ENCODE peak calls at places on chromosomes 6 and 20, in ten cellular contexts. I is Peyer's patch, H is tibial nerve, R is HepG2, Z is heart left ventricle, U is spleen, J is IMR-90, T is uterus, D is transverse colon, A is NB4. C is an unnamed sample.

GRCh38 chr20:21714297-21715192 is 9.1 kb downstream of the PAX1 start:
- DNase-seq in I (no peak), H (no peak), R (no peak), Z (no peak), U (no peak), J (no peak), T (no peak), D (no peak), A (no peak), C (no peak)

GRCh38 chr6:150547511-150548222 is 52.0 kb upstream of the PLEKHG1 start:
- DNase-seq in I (no peak), H (peak), R (peak), Z (peak), U (no peak), J (no peak), T (no peak), D (no peak), A (no peak), C (no peak)

GRCh38 chr6:111550953-111551352 is 54.7 kb downstream of the TRAF3IP2 start:
- DNase-seq in I (no peak), H (no peak), R (no peak), Z (no peak), U (no peak), J (no peak), T (no peak), D (no peak), A (no peak), C (no peak)

GRCh38 chr6:48917233-48917632 is 545.8 kb downstream of the MMUT start:
- DNase-seq in I (no peak), H (no peak), R (no peak), Z (no peak), U (no peak), J (no peak), T (no peak), D (no peak), A (no peak), C (no peak)

GRCh38 chr20:10047427-10047826 is 12.6 kb downstream of the ANKEF1 start:
- DNase-seq in I (no peak), H (no peak), R (peak), Z (no peak), U (no peak), J (peak), T (no peak), D (no peak), A (peak), C (no peak)

GRCh38 chr6:114218421-114218820 is 124.4 kb downstream of the HS3ST5 start:
- DNase-seq in I (no peak), H (no peak), R (no peak), Z (no peak), U (no peak), J (no peak), T (no peak), D (no peak), A (no peak), C (no peak)

GRCh38 chr6:7734707-7735383 is 8.9 kb downstream of the BMP6 start:
- DNase-seq in I (no peak), H (no peak), R (no peak), Z (peak), U (no peak), J (no peak), T (no peak), D (no peak), A (no peak), C (no peak)

GRCh38 chr6:113560908-113561307 is 296.2 kb upstream of the MARCKS start:
- DNase-seq in I (no peak), H (no peak), R (no peak), Z (no peak), U (no peak), J (peak), T (no peak), D (no peak), A (no peak), C (no peak)

GRCh38 chr20:23061713-23062561 is 12.5 kb upstream of the THBD start:
- DNase-seq in I (no peak), H (no peak), R (peak), Z (peak), U (no peak), J (peak), T (peak), D (peak), A (peak), C (no peak)

GRCh38 chr6:22954749-22955385 is 385.5 kb downstream of the HDGFL1 start:
- DNase-seq in I (no peak), H (no peak), R (peak), Z (no peak), U (no peak), J (peak), T (no peak), D (no peak), A (no peak), C (no peak)

GRCh38 chr20:47350181-47350550 is 6.3 kb downstream of the ZMYND8 start:
- DNase-seq in I (no peak), H (no peak), R (no peak), Z (no peak), U (no peak), J (no peak), T (no peak), D (no peak), A (no peak), C (no peak)

GRCh38 chr6:97401533-97401932 is 118.5 kb upstream of the MMS22L start:
- DNase-seq in I (no peak), H (no peak), R (no peak), Z (no peak), U (no peak), J (peak), T (no peak), D (no peak), A (no peak), C (no peak)

GRCh38 chr20:3068986-3069900 is 2.2 kb upstream of the OXT start:
- DNase-seq in I (no peak), H (no peak), R (peak), Z (no peak), U (peak), J (peak), T (no peak), D (no peak), A (peak), C (no peak)

GRCh38 chr6:109309917-109310316 is 72.3 kb downstream of the CD164 start:
- DNase-seq in I (no peak), H (no peak), R (no peak), Z (no peak), U (no peak), J (no peak), T (no peak), D (no peak), A (no peak), C (no peak)

GRCh38 chr6:143838395-143838794 is 4.7 kb upstream of the LTV1 start:
- DNase-seq in I (no peak), H (no peak), R (peak), Z (no peak), U (no peak), J (no peak), T (no peak), D (no peak), A (no peak), C (no peak)

GRCh38 chr20:34705383-34706021 is 1.4 kb downstream of the TP53INP2 start:
- DNase-seq in I (no peak), H (no peak), R (peak), Z (peak), U (no peak), J (peak), T (no peak), D (peak), A (peak), C (peak)

GRCh38 chr6:94052754-94053153 is 633.4 kb upstream of the EPHA7 start:
- DNase-seq in I (no peak), H (no peak), R (no peak), Z (no peak), U (no peak), J (no peak), T (no peak), D (no peak), A (no peak), C (no peak)

GRCh38 chr6:6556738-6557503 is 31.6 kb upstream of the LY86 start:
- DNase-seq in I (peak), H (no peak), R (peak), Z (no peak), U (no peak), J (peak), T (peak), D (peak), A (peak), C (peak)

GRCh38 chr20:58609026-58609425 is 42.1 kb upstream of the STX16 start:
- DNase-seq in I (no peak), H (no peak), R (no peak), Z (peak), U (peak), J (no peak), T (no peak), D (no peak), A (no peak), C (no peak)

GRCh38 chr6:120211955-120212792 is 862.6 kb upstream of the MAN1A1 start:
- DNase-seq in I (no peak), H (no peak), R (peak), Z (no peak), U (no peak), J (no peak), T (no peak), D (no peak), A (peak), C (no peak)

GRCh38 chr6:24882835-24883555 is 52.8 kb downstream of the RIPOR2 start:
- DNase-seq in I (no peak), H (no peak), R (no peak), Z (no peak), U (no peak), J (no peak), T (no peak), D (no peak), A (no peak), C (no peak)

GRCh38 chr20:25637247-25637646 is 13.4 kb upstream of the NANP start:
- DNase-seq in I (no peak), H (no peak), R (no peak), Z (no peak), U (no peak), J (no peak), T (no peak), D (no peak), A (no peak), C (no peak)

GRCh38 chr20:52379723-52380336 is 188.3 kb upstream of the ZFP64 start:
- DNase-seq in I (no peak), H (peak), R (peak), Z (peak), U (peak), J (peak), T (peak), D (peak), A (peak), C (no peak)

GRCh38 chr20:12395404-12396159 is 477.9 kb downstream of the BTBD3 start:
- DNase-seq in I (no peak), H (no peak), R (no peak), Z (no peak), U (no peak), J (no peak), T (no peak), D (no peak), A (no peak), C (no peak)

GRCh38 chr6:4364711-4365110 is 229.3 kb upstream of the ECI2 start:
- DNase-seq in I (no peak), H (no peak), R (no peak), Z (no peak), U (no peak), J (no peak), T (no peak), D (peak), A (no peak), C (peak)

GRCh38 chr6:4360920-4361319 is 225.5 kb upstream of the ECI2 start:
- DNase-seq in I (no peak), H (no peak), R (no peak), Z (no peak), U (no peak), J (no peak), T (no peak), D (no peak), A (no peak), C (no peak)

GRCh38 chr6:4359108-4359710 is 223.8 kb upstream of the ECI2 start:
- DNase-seq in I (no peak), H (no peak), R (no peak), Z (no peak), U (no peak), J (peak), T (no peak), D (no peak), A (no peak), C (peak)

GRCh38 chr6:4364172-4364571 is 228.8 kb upstream of the ECI2 start:
- DNase-seq in I (no peak), H (no peak), R (no peak), Z (no peak), U (no peak), J (no peak), T (no peak), D (no peak), A (peak), C (no peak)

GRCh38 chr6:4362306-4362705 is 226.9 kb upstream of the ECI2 start:
- DNase-seq in I (no peak), H (no peak), R (no peak), Z (no peak), U (no peak), J (no peak), T (no peak), D (no peak), A (no peak), C (no peak)
- TF ChIP-seq CTCF in I (no peak), H (no peak), R (no peak), Z (no peak), U (no peak), J (no peak), T (no peak), D (no peak), A (no peak), C (no peak)

GRCh38 chr6:43635387-43636311 is at the start of gene MAD2L1BP:
- DNase-seq in I (peak), H (peak), R (peak), Z (peak), U (peak), J (peak), T (peak), D (peak), A (peak), C (peak)
- TF ChIP-seq POLR2A in I (peak), H (peak), R (peak), Z (peak), U (no peak), J (peak), T (peak), D (peak), A (peak), C (no peak)

DNA sequence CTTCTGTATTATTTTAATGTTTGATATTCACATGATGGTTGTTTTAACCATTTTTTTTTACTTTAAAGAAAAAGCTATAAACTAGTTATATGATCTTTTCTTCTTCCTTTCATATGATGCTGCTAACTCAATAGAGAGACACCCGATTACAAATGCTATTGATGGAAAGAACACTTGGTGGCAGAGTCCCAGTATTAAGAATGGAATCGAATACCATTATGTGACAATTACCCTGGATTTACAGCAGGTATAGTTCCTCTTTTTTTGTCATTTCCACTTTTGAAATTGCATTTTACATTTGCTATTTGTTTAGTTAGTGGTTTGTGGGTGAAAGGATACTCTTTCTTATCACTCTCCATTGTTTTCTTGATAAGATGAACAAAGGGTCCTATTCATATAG is 176.7 kb downstream of the LAMA2 start:
- DNase-seq in I (no peak), H (no peak), R (no peak), Z (no peak), U (no peak), J (no peak), T (no peak), D (no peak), A (no peak), C (no peak)
- TF ChIP-seq CTCF in I (no peak), H (no peak), R (no peak), Z (no peak), U (no peak), J (no peak), T (no peak), D (no peak), A (no peak), C (no peak)

DNA sequence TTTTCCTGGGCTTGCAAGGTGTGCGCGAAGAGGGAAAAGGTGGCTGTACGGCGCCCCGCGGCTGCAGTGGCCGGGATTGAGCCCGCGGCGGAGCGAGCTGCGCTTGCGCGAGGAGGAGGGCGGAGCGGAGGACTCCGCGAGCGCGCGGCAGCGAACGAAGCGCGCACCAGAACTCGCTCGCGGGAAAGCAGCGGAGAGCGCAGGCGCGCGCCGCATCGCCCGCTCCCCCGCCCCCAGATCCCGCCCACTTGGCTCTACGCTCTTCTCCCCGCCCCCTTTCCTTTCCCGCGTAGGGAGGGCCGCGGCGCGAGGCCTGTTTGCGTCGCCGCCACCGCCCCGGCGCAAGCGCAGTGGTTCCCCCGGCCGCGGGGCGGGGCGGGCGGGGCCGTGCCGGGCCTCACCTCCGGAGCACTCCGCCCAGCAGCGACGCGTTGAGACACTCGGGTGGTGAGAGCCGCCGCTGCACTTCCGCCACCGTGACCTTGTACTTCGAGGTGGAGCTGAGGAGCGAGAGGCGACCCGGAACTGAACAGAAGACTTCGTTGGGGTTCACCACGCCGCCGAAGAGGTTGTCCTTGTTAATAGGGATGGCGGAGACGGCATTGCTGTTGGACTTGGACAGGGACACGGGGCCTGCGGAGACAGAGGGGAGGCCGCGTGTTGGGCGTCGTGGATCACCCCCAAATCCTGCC is 10.6 kb downstream of the TFAP2A start:
- DNase-seq in I (peak), H (peak), R (no peak), Z (peak), U (peak), J (peak), T (peak), D (peak), A (peak), C (peak)
- TF ChIP-seq POLR2A in I (no peak), H (peak), R (no peak), Z (no peak), U (no peak), J (peak), T (no peak), D (no peak), A (peak), C (no peak)

C was measured in lower leg skin.